ENCODE peak calls at places on chromosomes 7 and 10, in seven cellular contexts. O is fibroblast of mammary gland, A is brain microvascular endothelial cell, Z is lower lobe of right lung, L is pancreas, F is stomach, Y is ovary. G is an unnamed sample.

GRCh38 chr7:11473807-11474424 is 358.1 kb downstream of the THSD7A start:
- DNase-seq in O (no peak), A (no peak), Z (no peak), L (no peak), F (no peak), Y (no peak), G (no peak)

GRCh38 chr10:127740596-127740995 is 3.6 kb downstream of the FOXI2 start:
- DNase-seq in O (no peak), A (no peak), Z (no peak), L (no peak), F (no peak), Y (no peak), G (no peak)

GRCh38 chr7:33736521-33737221 is 168.7 kb upstream of the BMPER start:
- DNase-seq in O (no peak), A (no peak), Z (no peak), L (no peak), F (no peak), Y (no peak), G (no peak)

GRCh38 chr7:103540986-103541385 is 95.0 kb upstream of the SLC26A5 start:
- DNase-seq in O (no peak), A (no peak), Z (no peak), L (peak), F (peak), Y (no peak), G (no peak)

GRCh38 chr10:59148701-59149100 is 27.7 kb upstream of the PHYHIPL start:
- DNase-seq in O (no peak), A (no peak), Z (no peak), L (no peak), F (no peak), Y (no peak), G (no peak)

GRCh38 chr10:30750971-30751677 is 121.6 kb upstream of the LYZL2 start:
- DNase-seq in O (no peak), A (no peak), Z (no peak), L (no peak), F (no peak), Y (no peak), G (no peak)

GRCh38 chr10:117000580-117000979 is 4.4 kb downstream of the SHTN1 start:
- DNase-seq in O (peak), A (no peak), Z (no peak), L (no peak), F (no peak), Y (no peak), G (no peak)

GRCh38 chr7:51269911-51270310 is 46.7 kb downstream of the COBL start:
- DNase-seq in O (no peak), A (no peak), Z (no peak), L (no peak), F (no peak), Y (no peak), G (no peak)

GRCh38 chr10:110524864-110525242 is 27.1 kb downstream of the DUSP5 start:
- DNase-seq in O (peak), A (no peak), Z (no peak), L (no peak), F (no peak), Y (no peak), G (no peak)

GRCh38 chr7:721619-722248 is 4.8 kb upstream of the DNAAF5 start:
- DNase-seq in O (no peak), A (no peak), Z (no peak), L (no peak), F (no peak), Y (no peak), G (no peak)

GRCh38 chr10:120493411-120494312 is 36.6 kb downstream of the PLPP4 start:
- DNase-seq in O (no peak), A (no peak), Z (no peak), L (no peak), F (no peak), Y (no peak), G (no peak)

GRCh38 chr7:291302-292092 is 1.5 kb downstream of the FOXL3 start:
- DNase-seq in O (no peak), A (no peak), Z (peak), L (no peak), F (no peak), Y (no peak), G (no peak)

GRCh38 chr7:35975851-35976454 is 175.1 kb downstream of the SEPTIN7 start:
- DNase-seq in O (peak), A (peak), Z (no peak), L (peak), F (no peak), Y (peak), G (peak)

GRCh38 chr7:116702046-116702445 is 30.1 kb downstream of the MET start:
- DNase-seq in O (no peak), A (no peak), Z (no peak), L (no peak), F (no peak), Y (no peak), G (no peak)

GRCh38 chr7:19772323-19772722 is 1.1 kb downstream of the TMEM196 start:
- DNase-seq in O (no peak), A (no peak), Z (no peak), L (no peak), F (no peak), Y (no peak), G (no peak)

GRCh38 chr7:12107841-12108249 is 103.2 kb upstream of the TMEM106B start:
- DNase-seq in O (no peak), A (no peak), Z (no peak), L (no peak), F (no peak), Y (no peak), G (no peak)

GRCh38 chr10:44334091-44334490 is 50.8 kb downstream of the CXCL12 start:
- DNase-seq in O (no peak), A (no peak), Z (no peak), L (no peak), F (no peak), Y (no peak), G (no peak)

GRCh38 chr10:61903184-61903990 is 1.9 kb downstream of the ARID5B start:
- DNase-seq in O (peak), A (no peak), Z (peak), L (peak), F (peak), Y (peak), G (no peak)

GRCh38 chr7:72037494-72037893 is 374.6 kb downstream of the CALN1 start:
- DNase-seq in O (no peak), A (no peak), Z (no peak), L (no peak), F (no peak), Y (no peak), G (no peak)

GRCh38 chr7:5997210-5997808 is 11.5 kb downstream of the PMS2 start:
- DNase-seq in O (peak), A (peak), Z (no peak), L (peak), F (peak), Y (peak), G (no peak)

GRCh38 chr7:8217200-8218068 is 44.5 kb downstream of the ICA1 start:
- DNase-seq in O (peak), A (peak), Z (no peak), L (no peak), F (no peak), Y (no peak), G (no peak)

GRCh38 chr10:109259293-109259692 is 664.0 kb downstream of the XPNPEP1 start:
- DNase-seq in O (peak), A (no peak), Z (no peak), L (no peak), F (no peak), Y (no peak), G (peak)

GRCh38 chr10:70943249-70943648 is 54.9 kb upstream of the PCBD1 start:
- DNase-seq in O (no peak), A (no peak), Z (no peak), L (no peak), F (no peak), Y (no peak), G (no peak)

GRCh38 chr10:30781571-30782542 is 152.3 kb upstream of the LYZL2 start:
- DNase-seq in O (no peak), A (no peak), Z (no peak), L (no peak), F (no peak), Y (no peak), G (no peak)

GRCh38 chr7:143979999-143980398 is 20.1 kb upstream of the OR6B1 start:
- DNase-seq in O (no peak), A (no peak), Z (no peak), L (no peak), F (peak), Y (no peak), G (no peak)

GRCh38 chr10:115956225-115957009 is 316.6 kb downstream of the GFRA1 start:
- DNase-seq in O (peak), A (peak), Z (no peak), L (no peak), F (no peak), Y (no peak), G (no peak)

GRCh38 chr7:491958-492713 is 27.5 kb downstream of the PDGFA start:
- DNase-seq in O (no peak), A (no peak), Z (peak), L (peak), F (no peak), Y (no peak), G (no peak)

GRCh38 chr10:29150010-29150409 is 138.9 kb upstream of the LYZL1 start:
- DNase-seq in O (no peak), A (peak), Z (peak), L (peak), F (peak), Y (no peak), G (no peak)

GRCh38 chr10:32000937-32001336 is 55.3 kb downstream of the KIF5B start:
- DNase-seq in O (no peak), A (peak), Z (no peak), L (no peak), F (no peak), Y (no peak), G (no peak)

GRCh38 chr10:128922172-128922571 is 544.9 kb upstream of the MGMT start:
- DNase-seq in O (no peak), A (no peak), Z (no peak), L (no peak), F (no peak), Y (no peak), G (peak)

GRCh38 chr7:53218730-53219504 is 183.5 kb downstream of the POM121L12 start:
- DNase-seq in O (no peak), A (no peak), Z (no peak), L (no peak), F (no peak), Y (peak), G (no peak)
- H3K4me3 ChIP-seq in O (no peak), A (peak), Z (peak), L (no peak), F (peak), Y (peak), G (no peak)

GRCh38 chr7:134910214-134910890 is 76.0 kb upstream of the AGBL3 start:
- DNase-seq in O (no peak), A (no peak), Z (no peak), L (no peak), F (no peak), Y (no peak), G (no peak)
- H3K4me3 ChIP-seq in O (no peak), A (no peak), Z (no peak), L (no peak), F (no peak), Y (no peak), G (no peak)

GRCh38 chr10:101775273-101776131 is at the start of gene FGF8:
- DNase-seq in O (no peak), A (no peak), Z (no peak), L (no peak), F (peak), Y (no peak), G (no peak)
- H3K4me3 ChIP-seq in O (no peak), A (no peak), Z (peak), L (no peak), F (peak), Y (no peak), G (peak)

GRCh38 chr7:74452748-74453320 is 872 bp upstream of the GTF2IRD1 start:
- DNase-seq in O (peak), A (no peak), Z (no peak), L (peak), F (no peak), Y (peak), G (peak)
- H3K4me3 ChIP-seq in O (peak), A (peak), Z (peak), L (no peak), F (peak), Y (peak), G (peak)

DNA sequence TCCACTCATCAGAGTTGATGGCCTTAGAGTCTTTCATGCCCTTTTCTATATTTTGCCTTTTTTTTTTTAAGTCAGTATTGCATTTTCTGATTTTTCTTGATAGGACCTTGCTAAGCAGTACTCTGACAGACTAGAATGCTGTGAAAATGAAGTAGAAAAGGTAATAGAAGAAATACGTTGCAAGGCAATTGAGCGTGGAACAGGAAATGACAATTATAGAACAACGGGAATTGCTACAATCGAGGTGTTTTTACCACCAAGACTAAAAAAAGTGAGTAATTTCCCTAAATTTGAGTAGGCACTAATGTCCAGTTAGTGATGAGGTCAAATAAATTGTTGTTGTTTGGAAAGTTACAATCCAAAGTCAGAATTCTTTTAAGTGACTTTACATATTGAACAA is 7.4 kb downstream of the NUB1 start:
- DNase-seq in O (no peak), A (no peak), Z (no peak), L (no peak), F (no peak), Y (no peak), G (no peak)
- H3K4me3 ChIP-seq in O (no peak), A (no peak), Z (no peak), L (no peak), F (no peak), Y (no peak), G (no peak)

GRCh38 chr7:150322833-150323681 is at the start of the genes ACTR3C and LRRC61:
- DNase-seq in O (no peak), A (no peak), Z (peak), L (peak), F (peak), Y (peak), G (no peak)

GRCh38 chr7:150324366-150324961 is 1.1 kb upstream of the ACTR3C start:
- DNase-seq in O (peak), A (no peak), Z (no peak), L (peak), F (no peak), Y (peak), G (no peak)

GRCh38 chr7:150321788-150322113 is 1.4 kb upstream of the LRRC61 start:
- DNase-seq in O (no peak), A (no peak), Z (no peak), L (no peak), F (no peak), Y (no peak), G (no peak)

GRCh38 chr7:150323682-150324365 is 479 bp upstream of the ACTR3C start:
- DNase-seq in O (no peak), A (no peak), Z (no peak), L (no peak), F (no peak), Y (peak), G (no peak)

DNA sequence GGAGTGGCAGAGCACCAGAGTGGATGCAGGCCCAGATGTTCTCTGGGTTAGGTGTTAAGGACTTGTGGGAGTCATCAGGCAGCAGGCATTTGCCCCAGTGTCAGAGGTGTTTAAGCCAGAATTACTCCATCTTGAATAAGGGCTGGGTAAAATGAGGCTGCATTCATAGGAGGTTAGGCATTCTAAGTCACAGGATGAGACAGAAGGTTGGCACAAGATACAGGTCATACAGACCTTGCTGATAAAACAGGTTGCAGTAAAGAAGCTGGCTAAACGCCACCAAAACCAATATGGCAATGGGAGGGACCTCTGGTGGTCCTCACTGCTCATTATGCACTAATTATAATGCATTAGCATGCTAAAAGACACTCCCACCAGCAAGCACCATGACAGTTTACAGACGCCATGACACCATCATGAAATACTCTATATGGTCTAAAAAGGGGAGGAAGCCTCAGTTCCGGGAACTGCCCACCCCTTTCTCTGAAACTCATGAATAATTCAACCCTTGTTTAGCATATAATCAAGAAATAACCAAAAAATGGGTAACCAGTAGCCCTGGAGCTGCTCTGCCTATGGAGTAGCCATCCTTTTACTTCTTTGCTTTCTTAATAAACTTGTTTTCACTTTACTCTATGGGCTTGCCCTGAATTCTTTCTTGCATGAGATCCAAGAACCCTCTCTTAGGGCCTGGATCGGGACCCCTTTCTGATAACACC is 882 bp upstream of the LRRC61 start:
- DNase-seq in O (no peak), A (no peak), Z (no peak), L (peak), F (no peak), Y (no peak), G (no peak)
- H3K4me3 ChIP-seq in O (no peak), A (peak), Z (peak), L (peak), F (peak), Y (peak), G (no peak)

GRCh38 chr10:93566435-93567276 is at the start of gene FFAR4:
- DNase-seq in O (no peak), A (no peak), Z (peak), L (peak), F (peak), Y (no peak), G (no peak)
- H3K4me3 ChIP-seq in O (no peak), A (no peak), Z (peak), L (peak), F (peak), Y (peak), G (peak)

DNA sequence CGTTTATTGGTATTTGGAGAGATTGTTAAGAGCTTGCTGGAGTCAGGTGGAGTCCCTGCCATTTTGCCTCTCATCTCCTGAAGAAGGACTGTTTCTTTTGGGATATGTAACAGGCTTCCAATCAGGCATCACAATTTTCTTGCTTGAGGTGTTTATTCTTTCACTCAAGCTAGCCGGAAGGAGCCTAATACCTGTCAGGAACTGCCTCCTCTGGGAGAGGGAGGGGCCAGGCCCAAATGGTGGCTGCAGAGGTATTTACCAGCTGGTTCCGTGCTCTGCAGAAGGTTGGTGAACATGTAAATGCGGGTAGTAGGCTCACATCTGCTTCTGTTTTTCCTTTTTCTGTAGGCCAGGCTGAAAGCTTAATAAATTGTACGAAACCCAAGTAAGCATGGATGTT is 114.0 kb downstream of the TCF7L2 start:
- DNase-seq in O (no peak), A (no peak), Z (no peak), L (no peak), F (no peak), Y (no peak), G (no peak)
- H3K4me3 ChIP-seq in O (no peak), A (no peak), Z (no peak), L (no peak), F (no peak), Y (no peak), G (no peak)